ENCODE peak calls at places on chromosomes 13 and 19, in five cellular contexts. Y, V, L, N and Z are unnamed samples.

GRCh38 chr13:30577381-30577780 is 40.3 kb upstream of the USPL1 start:
- DNase-seq in N (no peak), Y (peak; percentile 48), L (peak; percentile 87), V (peak; percentile 89), Z (no peak)

GRCh38 chr19:14440049-14440448 is 6.9 kb downstream of the PKN1 start:
- DNase-seq in L (no peak), Y (no peak), V (no peak), N (no peak), Z (no peak)

GRCh38 chr19:15269806-15270205 is 37.6 kb upstream of the EPHX3 start:
- DNase-seq in V (no peak), Y (no peak), N (no peak), L (no peak), Z (no peak)

GRCh38 chr13:112233256-112233655 is 142.9 kb upstream of the SPACA7 start:
- DNase-seq in Y (no peak), N (no peak), V (no peak), L (no peak), Z (no peak)

GRCh38 chr13:99978781-99979452 is 2.7 kb upstream of the ZIC2 start:
- DNase-seq in Y (no peak), V (no peak), N (no peak), L (no peak), Z (no peak)

GRCh38 chr19:3503036-3503572 is 2.6 kb upstream of the DOHH start:
- DNase-seq in L (no peak), N (no peak), Y (no peak), V (no peak), Z (no peak)

GRCh38 chr13:111034811-111035210 is 80.3 kb upstream of the ARHGEF7 start:
- DNase-seq in L (no peak), V (peak; percentile 23), N (no peak), Y (no peak), Z (no peak)

GRCh38 chr13:27110056-27110746 is 61.4 kb downstream of the USP12 start:
- DNase-seq in V (peak; percentile 46), N (no peak), Y (no peak), L (no peak), Z (no peak)

GRCh38 chr19:34960103-34960805 is 3.8 kb downstream of the ZNF792 start:
- DNase-seq in Y (no peak), N (no peak), V (peak; percentile 10), L (no peak), Z (no peak)

GRCh38 chr13:28297341-28297740 is 159.0 kb downstream of the PAN3 start:
- DNase-seq in N (no peak), V (no peak), Y (no peak), L (no peak), Z (no peak)

GRCh38 chr19:5826531-5827341 is 12.8 kb downstream of the FUT6 start:
- DNase-seq in Y (no peak), L (peak; percentile 82), V (peak; percentile 25), N (no peak), Z (no peak)

GRCh38 chr13:35797946-35798345 is 321.5 kb upstream of the MAB21L1 start:
- DNase-seq in Y (no peak), V (no peak), N (no peak), L (no peak), Z (no peak)

GRCh38 chr13:112171570-112171965 is 104.6 kb downstream of the SOX1 start:
- DNase-seq in V (no peak), L (no peak), Y (no peak), N (no peak), Z (no peak)

GRCh38 chr19:13770013-13770635 is 4.1 kb upstream of the C19orf53 start:
- DNase-seq in L (peak; percentile 70), Y (no peak), V (no peak), N (no peak), Z (no peak)

GRCh38 chr19:17893766-17894165 is 22.0 kb downstream of the SLC5A5 start:
- DNase-seq in L (no peak), V (no peak), Y (no peak), N (no peak), Z (no peak)

GRCh38 chr19:34577531-34578101 is 96.1 kb downstream of the WTIP start:
- DNase-seq in N (no peak), V (no peak), L (no peak), Y (no peak), Z (no peak)

GRCh38 chr13:113469582-113469981 is 16.3 kb upstream of the ADPRHL1 start:
- DNase-seq in V (no peak), N (no peak), Y (no peak), L (no peak), Z (no peak)

GRCh38 chr13:29722415-29722814 is 126.9 kb upstream of the SLC7A1 start:
- DNase-seq in N (no peak), L (no peak), V (no peak), Y (no peak), Z (no peak)

GRCh38 chr13:28376604-28377003 is 118.3 kb downstream of the FLT1 start:
- DNase-seq in N (no peak), V (no peak), L (no peak), Y (no peak), Z (no peak)

GRCh38 chr19:58304748-58305064 is 471 bp upstream of the ERVK3-1 start:
- DNase-seq in N (no peak), L (peak; percentile 11), Y (peak; percentile 22), V (no peak), Z (no peak)

GRCh38 chr13:110283661-110284516 is 23.1 kb downstream of the COL4A1 start:
- DNase-seq in N (no peak), V (no peak), L (no peak), Y (no peak), Z (no peak)

GRCh38 chr13:61414686-61415664 is 674 bp downstream of the PCDH20 start:
- DNase-seq in N (peak; percentile 79), Y (no peak), L (peak; percentile 88), V (peak; percentile 85), Z (no peak)

GRCh38 chr19:295687-296370 is 4.6 kb upstream of the PLPP2 start:
- DNase-seq in L (no peak), V (no peak), N (peak; percentile 61), Y (no peak), Z (no peak)

GRCh38 chr13:29369060-29369743 is 226.3 kb downstream of the SLC7A1 start:
- DNase-seq in N (no peak), Y (peak; percentile 17), V (peak; percentile 36), L (peak; percentile 35), Z (no peak)

GRCh38 chr19:44303976-44304568 is 753 bp downstream of the ZNF235 start:
- DNase-seq in Y (peak; percentile 17), L (peak; percentile 14), N (no peak), V (peak; percentile 18), Z (no peak)

GRCh38 chr19:40702337-40703012 is 12.0 kb upstream of the NUMBL start:
- DNase-seq in Y (no peak), N (no peak), V (peak; percentile 31), L (no peak), Z (no peak)

GRCh38 chr19:7930765-7931164 is 4.8 kb upstream of the CTXN1 start:
- DNase-seq in N (no peak), V (no peak), Y (no peak), L (no peak), Z (no peak)

GRCh38 chr19:58379276-58379675 is 1.6 kb downstream of the ZNF837 start:
- DNase-seq in N (no peak), Y (no peak), V (no peak), L (no peak), Z (no peak)